ENCODE peak calls at places on chromosome 12, in eight cellular contexts. X is T-helper 17 cell; F is NCI-H2107; G is ovary; E is upper lobe of right lung; L is endothelial cell; V is CD8-positive, alpha-beta memory T cell; B is activated CD4-positive, alpha-beta T cell treated with anti-CD3 and anti-CD28 coated beads, Interleukin-2, amount 10 ng/mL, durations not matched to agents 7 days and 5 days. C is an unnamed sample.

GRCh38 chr12:19304149-19304780 is 135.0 kb upstream of the AEBP2 start:
- DNase-seq in B (no peak), L (no peak), G (no peak), X (no peak), V (no peak), E (no peak), F (no peak), C (no peak)

GRCh38 chr12:124883263-124883876 is 19.7 kb upstream of the SCARB1 start:
- DNase-seq in B (no peak), X (no peak), G (no peak), V (no peak), L (no peak), F (no peak), E (no peak), C (no peak)

GRCh38 chr12:104651812-104652211 is 195.1 kb downstream of the CHST11 start:
- DNase-seq in X (no peak), E (no peak), V (no peak), G (no peak), F (no peak), B (no peak), L (no peak), C (no peak)

GRCh38 chr12:62434504-62435336 is 31.9 kb upstream of the MON2 start:
- DNase-seq in G (no peak), X (no peak), F (no peak), L (no peak), V (no peak), B (no peak), E (no peak), C (peak)

GRCh38 chr12:63103489-63104131 is 47.4 kb downstream of the AVPR1A start:
- DNase-seq in B (no peak), G (no peak), V (no peak), X (no peak), F (peak), L (peak), E (no peak), C (no peak)

GRCh38 chr12:40152783-40153383 is 47.0 kb upstream of the SLC2A13 start:
- DNase-seq in F (no peak), L (peak), V (no peak), X (peak), E (no peak), G (peak), B (peak), C (peak)

GRCh38 chr12:95633671-95634465 is 82.6 kb upstream of the USP44 start:
- DNase-seq in L (no peak), B (no peak), E (no peak), F (no peak), V (no peak), X (no peak), G (no peak), C (no peak)

GRCh38 chr12:62866451-62867082 is 68.4 kb downstream of the PPM1H start:
- DNase-seq in G (no peak), E (no peak), F (no peak), L (peak), B (no peak), V (no peak), X (no peak), C (peak)

GRCh38 chr12:55697686-55698085 is 10.0 kb downstream of the ITGA7 start:
- DNase-seq in L (no peak), X (no peak), V (no peak), G (no peak), F (no peak), B (no peak), E (peak), C (no peak)

GRCh38 chr12:77152623-77153193 is 87.3 kb upstream of the E2F7 start:
- DNase-seq in G (peak), X (no peak), F (no peak), B (no peak), E (no peak), V (no peak), L (no peak), C (peak)

GRCh38 chr12:77751939-77752338 is 78.8 kb upstream of the NAV3 start:
- DNase-seq in V (no peak), B (no peak), F (no peak), L (no peak), X (no peak), G (no peak), E (no peak), C (peak)

GRCh38 chr12:89370850-89371249 is 18.5 kb upstream of the DUSP6 start:
- DNase-seq in E (no peak), G (no peak), X (no peak), L (no peak), F (no peak), B (no peak), V (no peak), C (peak)

GRCh38 chr12:51318846-51319570 is 5.0 kb downstream of the BIN2 start:
- DNase-seq in G (no peak), X (no peak), F (no peak), E (no peak), V (peak), L (no peak), B (peak), C (no peak)

GRCh38 chr12:116434155-116435065 is 124.8 kb upstream of the MAP1LC3B2 start:
- DNase-seq in E (peak), B (no peak), X (no peak), F (no peak), L (peak), G (peak), V (no peak), C (peak)

GRCh38 chr12:24759155-24759554 is 189.7 kb downstream of the BCAT1 start:
- DNase-seq in L (no peak), F (no peak), X (no peak), B (no peak), G (no peak), V (no peak), E (no peak), C (peak)

GRCh38 chr12:121801601-121802484 is 2.0 kb upstream of the SETD1B start:
- DNase-seq in V (peak), G (no peak), B (peak), E (no peak), F (no peak), L (no peak), X (no peak), C (no peak)